ENCODE peak calls at places on chromosomes 5 and 9, in four cellular contexts. U is tibial artery, I is naive B cell, N is Right ventricle myocardium superior. Q is an unnamed sample.
A peak's percentile ranks its signal among the peaks of the same experiment; 100 is the strongest.

GRCh38 chr9:90838761-90839160 is 37.1 kb downstream of the SYK start:
- DNase-seq in U (no peak), I (no peak), N (no peak), Q (no peak)

GRCh38 chr9:114016101-114016500 is 62.0 kb downstream of the AMBP start:
- DNase-seq in U (peak; percentile 29), I (no peak), N (no peak), Q (no peak)

GRCh38 chr9:130824616-130825015 is 10.4 kb upstream of the ABL1 start:
- DNase-seq in U (no peak), I (no peak), N (no peak), Q (no peak)

GRCh38 chr9:69012690-69013403 is 1.1 kb downstream of the PRKACG start:
- DNase-seq in U (no peak), I (no peak), N (no peak), Q (no peak)

GRCh38 chr5:74543162-74543995 is 97.1 kb downstream of the ENC1 start:
- DNase-seq in U (no peak), I (no peak), N (no peak), Q (peak; percentile 35)

GRCh38 chr5:58455066-58455465 is 4.8 kb downstream of the PLK2 start:
- DNase-seq in U (no peak), I (no peak), N (no peak), Q (no peak)

GRCh38 chr5:148816357-148816756 is 10.1 kb upstream of the ADRB2 start:
- DNase-seq in U (no peak), I (no peak), N (no peak), Q (no peak)

GRCh38 chr5:143977891-143978448 is 166.0 kb downstream of the HMHB1 start:
- DNase-seq in U (no peak), I (no peak), N (no peak), Q (no peak)

GRCh38 chr5:140631831-140632365 is 1.1 kb downstream of the CD14 start:
- DNase-seq in U (no peak), I (peak; percentile 23), N (peak; percentile 42), Q (peak; percentile 69)

GRCh38 chr5:132474881-132475511 is 15.6 kb downstream of the IRF1 start:
- DNase-seq in U (peak; percentile 51), I (no peak), N (no peak), Q (peak; percentile 75)

GRCh38 chr5:66144799-66145390 is 795 bp downstream of the SREK1 start:
- DNase-seq in U (no peak), I (no peak), N (no peak), Q (no peak)

GRCh38 chr9:132181796-132182521 is 20.1 kb downstream of the NTNG2 start:
- DNase-seq in U (no peak), I (no peak), N (peak; percentile 56), Q (no peak)

GRCh38 chr5:135604046-135604445 is 25.3 kb upstream of the CXCL14 start:
- DNase-seq in U (no peak), I (no peak), N (no peak), Q (no peak)